ENCODE peak calls at places on chromosomes 1 and 21, in six cellular contexts. M is HT-29, E is endothelial cell, P is H54, L is MV-4-11, T is AG04450. D is an unnamed sample.

GRCh38 chr1:162899422-162900168 is 38.6 kb upstream of the CCDC190 start:
- DNase-seq in M (no peak), E (no peak), P (no peak), L (no peak), T (peak; percentile 70), D (peak; percentile 20)

GRCh38 chr1:207866471-207867135 is 44.3 kb downstream of the CD34 start:
- DNase-seq in M (no peak), E (no peak), P (no peak), L (no peak), T (no peak), D (peak; percentile 21)

GRCh38 chr1:71399594-71399993 is 318.8 kb upstream of the ZRANB2 start:
- DNase-seq in M (no peak), E (no peak), P (no peak), L (peak; percentile 80), T (no peak), D (no peak)

GRCh38 chr1:40754201-40754600 is 29.4 kb upstream of the KCNQ4 start:
- DNase-seq in M (no peak), E (no peak), P (no peak), L (no peak), T (no peak), D (no peak)

GRCh38 chr1:37930246-37931142 is 16.4 kb downstream of the INPP5B start:
- DNase-seq in M (no peak), E (no peak), P (no peak), L (peak; percentile 48), T (no peak), D (no peak)

GRCh38 chr21:40846566-40847411 is at the start of gene DSCAM:
- DNase-seq in M (no peak), E (peak; percentile 24), P (no peak), L (no peak), T (no peak), D (no peak)

GRCh38 chr1:95287078-95287477 is 53.1 kb downstream of the RWDD3 start:
- DNase-seq in M (peak; percentile 19), E (no peak), P (no peak), L (no peak), T (no peak), D (peak; percentile 13)

GRCh38 chr21:17438642-17439041 is 74.2 kb upstream of the CXADR start:
- DNase-seq in M (no peak), E (no peak), P (no peak), L (no peak), T (no peak), D (no peak)

GRCh38 chr1:164637461-164638375 is 78.7 kb downstream of the PBX1 start:
- DNase-seq in M (peak; percentile 27), E (no peak), P (peak; percentile 65), L (no peak), T (peak; percentile 27), D (no peak)

D was measured in OCI-M1.